ENCODE peak calls at places on chromosomes 5 and 9, in six cellular contexts. J is NT2/D1, Y is MM.1S, Q is neural progenitor cell, X is NCI-H774, W is heart right ventricle. R is an unnamed sample.

GRCh38 chr9:124697326-124698200 is 73.5 kb downstream of the NR6A1 start:
- DNase-seq in J (no peak), Y (no peak), Q (no peak), X (no peak), W (no peak), R (no peak)

GRCh38 chr9:126058631-126059030 is 268.0 kb upstream of the MVB12B start:
- DNase-seq in J (no peak), Y (no peak), Q (no peak), X (no peak), W (no peak), R (no peak)

GRCh38 chr5:69492391-69493234 is at the start of gene OCLN:
- DNase-seq in J (peak; percentile 46), Y (peak; percentile 68), Q (peak; percentile 94), X (peak; percentile 90), W (peak; percentile 19), R (peak; percentile 23)

GRCh38 chr9:108296056-108296455 is 559.7 kb downstream of the ACTL7B start:
- DNase-seq in J (no peak), Y (no peak), Q (no peak), X (no peak), W (no peak), R (no peak)

GRCh38 chr9:86801246-86801645 is 146.1 kb downstream of the GAS1 start:
- DNase-seq in J (no peak), Y (no peak), Q (no peak), X (no peak), W (no peak), R (no peak)

GRCh38 chr5:122756263-122756911 is 18.5 kb upstream of the SNX2 start:
- DNase-seq in J (no peak), Y (no peak), Q (no peak), X (no peak), W (no peak), R (no peak)

GRCh38 chr9:95264954-95265615 is 52.4 kb downstream of the FANCC start:
- DNase-seq in J (no peak), Y (no peak), Q (peak; percentile 34), X (no peak), W (no peak), R (no peak)

GRCh38 chr9:124216474-124217176 is 41.1 kb upstream of the NEK6 start:
- DNase-seq in J (no peak), Y (peak; percentile 81), Q (no peak), X (no peak), W (peak; percentile 25), R (no peak)

GRCh38 chr5:83342475-83342874 is 129.1 kb upstream of the VCAN start:
- DNase-seq in J (no peak), Y (no peak), Q (no peak), X (no peak), W (no peak), R (no peak)

GRCh38 chr5:32254987-32255900 is 57.5 kb downstream of the MTMR12 start:
- DNase-seq in J (no peak), Y (no peak), Q (no peak), X (no peak), W (no peak), R (no peak)

GRCh38 chr5:68928617-68929302 is 165.1 kb upstream of the SLC30A5 start:
- DNase-seq in J (no peak), Y (no peak), Q (no peak), X (no peak), W (no peak), R (no peak)

GRCh38 chr5:135375040-135375439 is 24.0 kb downstream of the MACROH2A1 start:
- DNase-seq in J (no peak), Y (no peak), Q (no peak), X (no peak), W (no peak), R (no peak)

GRCh38 chr9:14690986-14691730 is 2.1 kb downstream of the ZDHHC21 start:
- DNase-seq in J (no peak), Y (no peak), Q (no peak), X (no peak), W (no peak), R (no peak)

GRCh38 chr5:10199700-10200099 is 50.0 kb downstream of the ATPSCKMT start:
- DNase-seq in J (no peak), Y (no peak), Q (no peak), X (no peak), W (no peak), R (no peak)

R was measured in left cardiac atrium.